ENCODE peak calls at places on chromosomes 13 and 19, in nine cellular contexts. N is type B pancreatic cell, T is A549, U is cardiac fibroblast, B is cardiac muscle cell, V is tibial artery, J is fibroblast of lung, E is esophagus squamous epithelium, R is sigmoid colon. I is an unnamed sample.

GRCh38 chr19:45276284-45276687 is 25.2 kb downstream of the MARK4 start:
- DNase-seq in N (no peak), T (no peak), U (peak), B (peak), V (no peak), J (peak), E (no peak), R (no peak), I (no peak)

GRCh38 chr13:48949566-48950506 is 25.9 kb upstream of the FNDC3A start:
- DNase-seq in N (no peak), T (no peak), U (no peak), B (peak), V (no peak), J (no peak), E (no peak), R (no peak), I (no peak)

GRCh38 chr13:111262715-111263114 is 57.7 kb upstream of the TEX29 start:
- DNase-seq in N (no peak), T (no peak), U (no peak), B (no peak), V (no peak), J (no peak), E (no peak), R (no peak), I (peak)

GRCh38 chr13:95298169-95298940 is 2.9 kb downstream of the ABCC4 start:
- DNase-seq in N (no peak), T (no peak), U (no peak), B (no peak), V (no peak), J (no peak), E (no peak), R (no peak), I (no peak)

GRCh38 chr13:113143466-113144254 is 14.8 kb upstream of the PROZ start:
- DNase-seq in N (peak), T (no peak), U (no peak), B (no peak), V (no peak), J (no peak), E (no peak), R (no peak), I (no peak)

GRCh38 chr13:109807345-109807744 is 21.0 kb upstream of the IRS2 start:
- DNase-seq in N (no peak), T (no peak), U (no peak), B (no peak), V (no peak), J (no peak), E (no peak), R (no peak), I (no peak)

GRCh38 chr19:45668342-45668871 is 386 bp downstream of the GIPR start:
- DNase-seq in N (no peak), T (no peak), U (no peak), B (no peak), V (no peak), J (no peak), E (no peak), R (no peak), I (no peak)

GRCh38 chr19:29849234-29849633 is 37.4 kb downstream of the CCNE1 start:
- DNase-seq in N (no peak), T (no peak), U (no peak), B (no peak), V (no peak), J (no peak), E (no peak), R (peak), I (no peak)

GRCh38 chr13:91058919-91059318 is 288.6 kb upstream of the MIR17HG start:
- DNase-seq in N (no peak), T (no peak), U (no peak), B (no peak), V (no peak), J (no peak), E (no peak), R (no peak), I (no peak)

GRCh38 chr19:5286465-5287029 is 54.1 kb downstream of the PTPRS start:
- DNase-seq in N (no peak), T (no peak), U (no peak), B (no peak), V (no peak), J (no peak), E (no peak), R (no peak), I (no peak)

GRCh38 chr13:111944171-111944583 is 122.8 kb upstream of the SOX1 start:
- DNase-seq in N (no peak), T (no peak), U (no peak), B (no peak), V (no peak), J (no peak), E (no peak), R (no peak), I (peak)

GRCh38 chr13:78382946-78383542 is 220.3 kb downstream of the POU4F1 start:
- DNase-seq in N (no peak), T (no peak), U (no peak), B (no peak), V (no peak), J (peak), E (no peak), R (no peak), I (no peak)

GRCh38 chr13:113996081-113996911 is 22.4 kb upstream of the C13orf46 start:
- DNase-seq in N (no peak), T (no peak), U (no peak), B (no peak), V (no peak), J (no peak), E (no peak), R (no peak), I (no peak)

GRCh38 chr19:1855828-1856255 is 7.5 kb downstream of the KLF16 start:
- DNase-seq in N (no peak), T (no peak), U (peak), B (no peak), V (no peak), J (no peak), E (no peak), R (no peak), I (no peak)

GRCh38 chr19:31334849-31335624 is 14.2 kb downstream of the TSHZ3 start:
- DNase-seq in N (no peak), T (no peak), U (peak), B (no peak), V (no peak), J (no peak), E (no peak), R (peak), I (no peak)

GRCh38 chr19:31908486-31909255 is 436.7 kb upstream of the ZNF507 start:
- DNase-seq in N (no peak), T (no peak), U (no peak), B (no peak), V (no peak), J (no peak), E (no peak), R (no peak), I (no peak)

GRCh38 chr13:110371550-110372465 is 64.7 kb downstream of the COL4A2 start:
- DNase-seq in N (no peak), T (no peak), U (peak), B (peak), V (no peak), J (no peak), E (no peak), R (no peak), I (no peak)

GRCh38 chr19:41993612-41994483 is at the start of gene ATP1A3:
- DNase-seq in N (no peak), T (peak), U (peak), B (peak), V (no peak), J (peak), E (no peak), R (no peak), I (no peak)

GRCh38 chr13:21717817-21718216 is 46.9 kb downstream of the FGF9 start:
- DNase-seq in N (no peak), T (no peak), U (no peak), B (no peak), V (no peak), J (no peak), E (no peak), R (no peak), I (no peak)

GRCh38 chr13:22198001-22198400 is 527.1 kb downstream of the FGF9 start:
- DNase-seq in N (no peak), T (no peak), U (no peak), B (no peak), V (no peak), J (no peak), E (no peak), R (no peak), I (no peak)

GRCh38 chr13:97809576-97809975 is 143.9 kb upstream of the IPO5 start:
- DNase-seq in N (no peak), T (no peak), U (peak), B (peak), V (no peak), J (peak), E (no peak), R (no peak), I (no peak)

GRCh38 chr19:52748336-52748950 is 13.6 kb upstream of the ZNF611 start:
- DNase-seq in N (no peak), T (no peak), U (peak), B (peak), V (peak), J (peak), E (no peak), R (no peak), I (no peak)

GRCh38 chr13:71522976-71523517 is 344.0 kb downstream of the DACH1 start:
- DNase-seq in N (no peak), T (no peak), U (no peak), B (no peak), V (no peak), J (no peak), E (no peak), R (no peak), I (no peak)

GRCh38 chr13:110698689-110699088 is 7.2 kb downstream of the CARS2 start:
- DNase-seq in N (no peak), T (no peak), U (no peak), B (no peak), V (no peak), J (no peak), E (no peak), R (no peak), I (peak)

GRCh38 chr13:39616087-39616694 is 13.2 kb upstream of the LHFPL6 start:
- DNase-seq in N (no peak), T (peak), U (peak), B (peak), V (peak), J (peak), E (no peak), R (peak), I (no peak)

GRCh38 chr19:46859637-46860124 is 1.1 kb upstream of the ARHGAP35 start:
- DNase-seq in N (no peak), T (peak), U (peak), B (no peak), V (peak), J (no peak), E (no peak), R (peak), I (no peak)

GRCh38 chr19:44636439-44637389 is 7.0 kb upstream of the PVR start:
- DNase-seq in N (no peak), T (no peak), U (no peak), B (no peak), V (no peak), J (no peak), E (no peak), R (no peak), I (no peak)

GRCh38 chr13:34591801-34592454 is 350.1 kb upstream of the NBEA start:
- DNase-seq in N (no peak), T (no peak), U (no peak), B (no peak), V (peak), J (no peak), E (no peak), R (no peak), I (no peak)

DNA sequence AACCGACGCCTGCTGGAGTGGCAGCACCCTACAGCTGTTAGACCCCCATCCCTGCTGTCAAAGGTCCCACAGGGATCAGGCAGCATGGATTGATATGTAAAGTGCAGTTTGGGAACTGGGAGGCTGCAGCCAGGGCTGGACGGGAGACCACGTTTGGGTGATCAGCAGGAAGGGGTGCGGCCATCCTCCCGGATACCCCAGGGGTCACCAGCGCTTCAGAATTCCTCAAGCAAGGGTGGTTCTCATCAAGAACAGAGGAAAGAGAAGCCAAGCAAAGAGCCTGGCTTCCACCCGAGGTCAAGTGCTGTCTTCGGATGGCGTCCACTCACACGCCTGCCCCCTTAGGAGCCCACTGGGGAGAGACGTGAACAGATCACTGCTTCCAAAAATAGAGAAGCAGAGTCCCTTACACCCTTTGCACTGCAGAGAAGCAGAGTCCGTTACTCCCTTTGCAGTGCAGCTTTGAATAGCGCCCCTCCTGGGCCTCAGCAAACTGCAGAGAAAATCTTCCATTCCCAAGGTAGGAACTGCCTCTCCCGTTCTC is 35.5 kb downstream of the DHRS12 start:
- DNase-seq in N (no peak), T (no peak), U (no peak), B (no peak), V (no peak), J (no peak), E (no peak), R (no peak), I (peak)
- TF ChIP-seq CTCF in N (peak), T (no peak), U (peak), B (peak), V (no peak), J (no peak), E (no peak), R (no peak), I (no peak)

DNA sequence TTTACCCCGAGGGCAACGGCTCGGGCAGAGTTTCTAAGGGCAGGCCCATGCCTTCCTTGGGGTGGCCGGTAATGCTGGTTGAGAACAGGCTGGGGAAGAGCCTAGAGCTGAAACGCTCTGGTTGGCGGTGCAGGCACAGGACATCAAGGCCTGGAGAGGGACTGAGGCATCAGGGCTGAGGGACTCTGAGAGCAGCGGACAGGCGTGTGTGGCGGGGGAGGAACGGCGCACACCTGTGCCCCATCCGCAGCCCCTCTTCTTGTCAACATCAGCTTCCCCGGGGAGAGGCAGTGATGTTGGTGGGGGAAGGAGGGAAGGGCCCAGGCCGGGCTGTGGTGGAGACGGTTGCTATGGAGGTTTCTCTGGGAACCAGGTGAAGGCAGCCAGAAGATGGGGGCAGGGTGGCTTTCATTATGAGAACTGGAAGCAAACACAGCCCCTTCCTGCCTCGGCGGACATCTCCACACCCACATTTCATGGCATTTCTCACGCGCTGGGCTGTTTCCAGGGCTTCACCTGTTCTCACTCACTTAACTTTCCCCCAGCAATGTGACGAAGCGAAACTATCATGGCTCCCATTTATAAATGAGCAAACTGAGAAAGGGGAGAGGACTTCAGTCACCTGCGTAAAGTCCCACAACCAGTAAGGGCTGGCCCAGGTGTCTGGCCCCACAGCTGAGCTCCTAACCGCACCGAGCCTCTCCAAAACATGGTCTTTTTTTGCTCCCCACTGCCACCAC is 8.2 kb upstream of the ATF5 start:
- DNase-seq in N (no peak), T (no peak), U (no peak), B (no peak), V (no peak), J (no peak), E (no peak), R (no peak), I (no peak)
- TF ChIP-seq CTCF in N (no peak), T (no peak), U (no peak), B (no peak), V (no peak), J (no peak), E (no peak), R (no peak), I (no peak)

GRCh38 chr13:27852491-27852890 is 60.2 kb downstream of the GSX1 start:
- DNase-seq in N (no peak), T (no peak), U (no peak), B (no peak), V (no peak), J (no peak), E (no peak), R (no peak), I (no peak)

GRCh38 chr13:27855381-27855780 is 63.1 kb downstream of the GSX1 start:
- DNase-seq in N (no peak), T (peak), U (no peak), B (no peak), V (no peak), J (no peak), E (no peak), R (no peak), I (no peak)

GRCh38 chr13:27853871-27854270 is 61.6 kb downstream of the GSX1 start:
- DNase-seq in N (no peak), T (no peak), U (no peak), B (no peak), V (no peak), J (no peak), E (no peak), R (no peak), I (no peak)

GRCh38 chr13:27853345-27853744 is 61.1 kb downstream of the GSX1 start:
- DNase-seq in N (no peak), T (no peak), U (no peak), B (no peak), V (no peak), J (no peak), E (no peak), R (no peak), I (no peak)

GRCh38 chr13:27854606-27855005 is 62.3 kb downstream of the GSX1 start:
- DNase-seq in N (no peak), T (no peak), U (no peak), B (no peak), V (no peak), J (no peak), E (no peak), R (no peak), I (no peak)
- TF ChIP-seq CTCF in N (no peak), T (no peak), U (no peak), B (no peak), V (no peak), J (no peak), E (no peak), R (no peak), I (no peak)

DNA sequence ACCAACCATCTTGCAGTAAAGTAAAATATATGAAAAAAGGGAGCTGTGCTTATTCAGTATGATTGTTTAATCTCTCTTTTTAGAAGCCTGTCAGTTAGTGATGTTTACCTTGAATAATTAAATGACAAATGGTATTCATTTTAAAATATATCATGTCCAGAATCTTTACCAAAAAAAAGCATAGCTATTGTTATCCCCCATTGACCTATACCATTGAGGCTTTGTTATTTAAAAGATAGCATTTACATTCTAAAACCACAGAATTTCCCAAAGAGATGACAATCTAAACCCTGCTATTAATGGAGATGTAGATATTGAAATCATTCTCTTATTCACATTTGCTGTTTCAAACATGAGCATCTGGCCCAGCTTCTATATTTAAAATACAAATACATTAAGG is 2.2 kb downstream of the CNMD start:
- DNase-seq in N (no peak), T (no peak), U (no peak), B (no peak), V (no peak), J (no peak), E (no peak), R (no peak), I (no peak)
- TF ChIP-seq CTCF in N (no peak), T (no peak), U (no peak), B (no peak), V (no peak), J (no peak), E (no peak), R (no peak), I (no peak)

GRCh38 chr19:58400916-58401824 is 5.7 kb downstream of the RNF225 start:
- DNase-seq in N (peak), T (peak), U (peak), B (peak), V (peak), J (peak), E (peak), R (peak), I (peak)
- TF ChIP-seq CTCF in N (no peak), T (no peak), U (no peak), B (peak), V (no peak), J (no peak), E (no peak), R (no peak), I (peak)

DNA sequence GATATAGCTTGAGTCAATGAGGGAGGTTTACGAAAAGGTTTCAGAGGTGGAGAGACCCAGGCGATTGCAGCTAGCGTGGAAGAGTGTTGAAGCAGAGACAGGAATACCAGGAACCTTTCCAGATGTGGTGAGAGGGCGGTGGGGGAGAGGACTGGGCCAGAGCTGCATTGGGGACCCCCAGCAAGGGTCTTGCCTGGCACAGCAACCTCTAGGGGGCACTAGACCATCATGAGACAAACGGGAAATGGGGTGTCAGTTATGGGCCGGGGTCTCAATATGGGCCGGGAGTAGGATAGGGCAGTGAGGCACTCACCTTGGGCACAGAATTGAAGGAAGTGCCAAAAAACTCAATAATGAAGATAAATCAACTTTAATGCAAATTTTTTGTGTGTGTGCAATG is 2.1 kb upstream of the LRP3 start:
- DNase-seq in N (no peak), T (no peak), U (no peak), B (no peak), V (no peak), J (no peak), E (no peak), R (peak), I (no peak)
- TF ChIP-seq CTCF in N (peak), T (peak), U (peak), B (peak), V (no peak), J (no peak), E (no peak), R (no peak), I (peak)